ENCODE peak calls at places on chromosomes 3 and 15, in ten cellular contexts. E, R, A, B, P, F, S, O, L and T are unnamed samples.

GRCh38 chr3:192514754-192515660 is 212.3 kb downstream of the FGF12 start:
- DNase-seq in E (no peak), B (peak; percentile 20), P (no peak), O (peak; percentile 81), A (peak; percentile 42), F (no peak), S (no peak), L (no peak), R (no peak), T (peak; percentile 81)

GRCh38 chr15:67096536-67097294 is 31.3 kb downstream of the SMAD3 start:
- DNase-seq in E (no peak), P (no peak), O (no peak), L (no peak), A (no peak), R (no peak), S (no peak), B (no peak), F (no peak), T (no peak)

GRCh38 chr3:123447749-123448502 is 964 bp downstream of the ADCY5 start:
- DNase-seq in O (peak; percentile 74), B (no peak), F (no peak), A (no peak), P (no peak), L (peak; percentile 30), E (no peak), R (peak; percentile 19), S (peak; percentile 53), T (peak; percentile 19)

GRCh38 chr15:73822998-73823397 is 50.4 kb upstream of the TBC1D21 start:
- DNase-seq in B (no peak), L (no peak), E (no peak), O (peak; percentile 57), P (no peak), R (no peak), S (no peak), F (no peak), A (no peak), T (no peak)

GRCh38 chr3:154954750-154955149 is 125.4 kb upstream of the MME start:
- DNase-seq in B (no peak), P (no peak), O (peak; percentile 48), F (no peak), A (no peak), L (no peak), E (no peak), R (no peak), S (no peak), T (no peak)

GRCh38 chr3:86695752-86696151 is 295.2 kb downstream of the VGLL3 start:
- DNase-seq in A (no peak), B (no peak), P (no peak), E (no peak), R (no peak), O (no peak), L (no peak), S (no peak), F (no peak), T (no peak)

GRCh38 chr3:16300881-16301359 is 35.9 kb downstream of the OXNAD1 start:
- DNase-seq in R (peak; percentile 63), O (no peak), B (no peak), F (no peak), E (peak; percentile 62), P (no peak), A (no peak), S (no peak), L (no peak), T (no peak)

GRCh38 chr3:35707904-35708303 is 68.6 kb downstream of the ARPP21 start:
- DNase-seq in P (no peak), O (no peak), L (no peak), F (no peak), B (no peak), A (no peak), S (no peak), R (no peak), E (no peak), T (no peak)

GRCh38 chr3:167728176-167728575 is 6.5 kb downstream of the PDCD10 start:
- DNase-seq in S (no peak), E (no peak), B (no peak), A (no peak), L (no peak), O (peak; percentile 24), R (no peak), F (no peak), P (no peak), T (no peak)

GRCh38 chr3:151789853-151790463 is 24.0 kb upstream of the AADAC start:
- DNase-seq in E (no peak), A (no peak), B (no peak), R (no peak), S (no peak), O (no peak), F (no peak), P (no peak), L (no peak), T (no peak)

GRCh38 chr3:127065561-127066270 is 82.8 kb downstream of the PLXNA1 start:
- DNase-seq in P (no peak), A (peak; percentile 23), F (no peak), L (no peak), S (no peak), R (no peak), O (no peak), B (no peak), E (no peak), T (no peak)

GRCh38 chr15:81265944-81266775 is 57.8 kb downstream of the STARD5 start:
- DNase-seq in P (peak; percentile 82), B (peak; percentile 88), S (peak; percentile 83), F (peak; percentile 71), O (peak; percentile 87), E (peak; percentile 81), A (peak; percentile 84), R (peak; percentile 84), L (peak; percentile 71), T (peak; percentile 90)

GRCh38 chr3:192063570-192063969 is 602.6 kb downstream of the PYDC2 start:
- DNase-seq in L (no peak), E (peak; percentile 56), P (no peak), A (no peak), S (no peak), F (no peak), O (peak; percentile 11), B (no peak), R (no peak), T (peak; percentile 10)

GRCh38 chr3:120879401-120879800 is 28.6 kb upstream of the STXBP5L start:
- DNase-seq in F (no peak), P (no peak), O (no peak), E (no peak), S (no peak), R (no peak), A (no peak), L (no peak), B (no peak), T (no peak)

GRCh38 chr3:152505926-152506325 is 237.2 kb downstream of the MBNL1 start:
- DNase-seq in L (no peak), P (no peak), F (no peak), B (no peak), O (no peak), S (no peak), A (no peak), R (no peak), E (no peak), T (no peak)

GRCh38 chr3:34178415-34178814 is 380.0 kb downstream of the PDCD6IP start:
- DNase-seq in E (no peak), O (no peak), B (no peak), P (no peak), A (no peak), F (no peak), L (no peak), S (no peak), R (no peak), T (no peak)

GRCh38 chr15:43266386-43266785 is 342 bp downstream of the TGM5 start:
- DNase-seq in R (no peak), A (no peak), B (no peak), L (no peak), F (no peak), P (no peak), E (no peak), O (no peak), S (no peak), T (no peak)

GRCh38 chr3:43748179-43748578 is 57.4 kb downstream of the ABHD5 start:
- DNase-seq in S (no peak), F (no peak), O (no peak), E (no peak), R (no peak), A (no peak), L (no peak), P (no peak), B (no peak), T (no peak)

GRCh38 chr3:151093905-151094304 is 8.4 kb downstream of the MED12L start:
- DNase-seq in F (no peak), B (no peak), R (no peak), E (no peak), O (no peak), L (no peak), A (no peak), P (no peak), S (no peak), T (no peak)

GRCh38 chr3:23402728-23403505 is 199.8 kb downstream of the UBE2E2 start:
- DNase-seq in L (no peak), R (no peak), S (no peak), O (no peak), A (no peak), B (no peak), F (no peak), P (no peak), E (no peak), T (no peak)
- H3K27ac ChIP-seq in L (no peak overlapping the region), R (no peak overlapping the region), S (no peak overlapping the region), O (no peak overlapping the region), A (no peak overlapping the region), B (no peak overlapping the region), F (no peak overlapping the region), P (no peak overlapping the region), E (no peak overlapping the region), T (no peak overlapping the region)

GRCh38 chr15:52337961-52338535 is 42.4 kb upstream of the MYO5C start:
- DNase-seq in A (no peak), O (no peak), S (no peak), R (no peak), B (no peak), F (no peak), E (no peak), P (no peak), L (no peak), T (no peak)
- H3K4me1 ChIP-seq in A (no peaks in the 10 kb centered on the region), O (no peaks in the 10 kb centered on the region), S (no peaks in the 10 kb centered on the region), R (no peaks in the 10 kb centered on the region), B (no peaks in the 10 kb centered on the region), F (no peaks in the 10 kb centered on the region), E (no peaks in the 10 kb centered on the region), P (no peaks in the 10 kb centered on the region), L (no peaks in the 10 kb centered on the region), T (no peaks in the 10 kb centered on the region)

GRCh38 chr3:23819599-23820360 is 14.0 kb downstream of the UBE2E1 start:
- DNase-seq in O (no peak), E (no peak), S (no peak), F (no peak), B (no peak), A (no peak), L (no peak), R (no peak), P (no peak), T (no peak)
- H3K9me3 ChIP-seq in O (no peaks in the 10 kb centered on the region), E (no peaks in the 10 kb centered on the region), S (no peaks in the 10 kb centered on the region), F (no peaks in the 10 kb centered on the region), B (no peaks in the 10 kb centered on the region), A (no peaks in the 10 kb centered on the region), L (no peaks in the 10 kb centered on the region), R (no peaks in the 10 kb centered on the region), P (no peaks in the 10 kb centered on the region), T (no peaks in the 10 kb centered on the region)

DNA sequence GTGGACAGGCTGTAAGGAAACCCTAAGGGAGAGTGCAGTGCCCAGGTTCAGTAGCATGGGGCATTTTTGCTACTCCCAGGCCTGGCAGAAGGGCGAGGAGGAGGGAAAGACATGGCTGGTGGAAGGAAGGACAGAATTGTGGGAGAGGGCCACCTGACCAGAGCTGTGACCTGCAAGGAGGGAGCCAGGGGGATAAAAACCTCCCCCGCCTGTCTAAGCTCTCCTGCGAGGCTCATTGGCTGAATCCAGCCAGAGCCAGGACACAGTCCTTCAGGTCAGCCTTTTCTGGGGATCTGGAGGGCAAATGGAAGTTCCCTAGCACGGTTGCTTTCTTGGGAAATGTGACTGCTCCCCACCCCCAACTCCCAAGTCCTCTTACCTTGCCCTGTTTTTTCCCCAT is 13.3 kb upstream of the ANKDD1A start:
- DNase-seq in P (no peak), L (no peak), R (no peak), O (no peak), B (no peak), E (no peak), F (no peak), S (peak; percentile 35), A (no peak), T (no peak)
- H3K27ac ChIP-seq in P (peak overlapping the region; percentile 12), L (no peak overlapping the region), R (no peak overlapping the region), O (peak overlapping the region; percentile 98), B (no peak overlapping the region), E (peak overlapping the region; percentile 88), F (no peak overlapping the region), S (no peak overlapping the region), A (peak overlapping the region; percentile 91), T (no peak overlapping the region)